ENCODE peak calls at places on chromosomes 3 and 15, in four cellular contexts. One of them, this sample, is unnamed.

GRCh38 chr3:157152930-157153329 is 7.0 kb downstream of the CCNL1 start:
- DNase-seq in stomach: no peak
- DNase-seq in foreskin fibroblast: no peak
- DNase-seq in IMR-90: no peak
- DNase-seq in this sample: no peak

GRCh38 chr3:29275309-29275708 is 5.6 kb upstream of the RBMS3 start:
- DNase-seq in stomach: no peak
- DNase-seq in foreskin fibroblast: peak; percentile 85
- DNase-seq in IMR-90: peak; percentile 61
- DNase-seq in this sample: peak; percentile 62

GRCh38 chr3:173465112-173465511 is 67.6 kb downstream of the NLGN1 start:
- DNase-seq in stomach: no peak
- DNase-seq in foreskin fibroblast: peak; percentile 45
- DNase-seq in IMR-90: peak; percentile 51
- DNase-seq in this sample: peak; percentile 13

GRCh38 chr15:43187544-43188155 is 2.4 kb downstream of the CCNDBP1 start:
- DNase-seq in stomach: no peak
- DNase-seq in foreskin fibroblast: peak; percentile 76
- DNase-seq in IMR-90: peak; percentile 80
- DNase-seq in this sample: peak; percentile 60

GRCh38 chr15:74400313-74400850 is 32.9 kb upstream of the CYP11A1 start:
- DNase-seq in stomach: no peak
- DNase-seq in foreskin fibroblast: no peak
- DNase-seq in IMR-90: no peak
- DNase-seq in this sample: no peak

GRCh38 chr15:101176625-101177024 is 75.2 kb downstream of the CHSY1 start:
- DNase-seq in stomach: no peak
- DNase-seq in foreskin fibroblast: peak; percentile 68
- DNase-seq in IMR-90: peak; percentile 75
- DNase-seq in this sample: peak; percentile 75

GRCh38 chr3:123157598-123158287 is 44.0 kb upstream of the SEC22A start:
- DNase-seq in stomach: peak; percentile 80
- DNase-seq in foreskin fibroblast: no peak
- DNase-seq in IMR-90: no peak
- DNase-seq in this sample: no peak

GRCh38 chr3:69484507-69485393 is 98.9 kb upstream of the FRMD4B start:
- DNase-seq in stomach: no peak
- DNase-seq in foreskin fibroblast: no peak
- DNase-seq in IMR-90: no peak
- DNase-seq in this sample: no peak

GRCh38 chr15:43776101-43776717 is 557 bp downstream of the ELL3 start:
- DNase-seq in stomach: peak; percentile 45
- DNase-seq in foreskin fibroblast: peak; percentile 8
- DNase-seq in IMR-90: no peak
- DNase-seq in this sample: no peak

GRCh38 chr3:57354768-57355167 is 62.3 kb upstream of the ASB14 start:
- DNase-seq in stomach: no peak
- DNase-seq in foreskin fibroblast: no peak
- DNase-seq in IMR-90: no peak
- DNase-seq in this sample: no peak

GRCh38 chr3:119294402-119294888 is 262 bp downstream of the ARHGAP31 start:
- DNase-seq in stomach: peak; percentile 68
- DNase-seq in foreskin fibroblast: peak; percentile 60
- DNase-seq in IMR-90: no peak
- DNase-seq in this sample: no peak

GRCh38 chr3:134526319-134526718 is 40.5 kb downstream of the CEP63 start:
- DNase-seq in stomach: no peak
- DNase-seq in foreskin fibroblast: no peak
- DNase-seq in IMR-90: peak; percentile 49
- DNase-seq in this sample: peak; percentile 40

DNA sequence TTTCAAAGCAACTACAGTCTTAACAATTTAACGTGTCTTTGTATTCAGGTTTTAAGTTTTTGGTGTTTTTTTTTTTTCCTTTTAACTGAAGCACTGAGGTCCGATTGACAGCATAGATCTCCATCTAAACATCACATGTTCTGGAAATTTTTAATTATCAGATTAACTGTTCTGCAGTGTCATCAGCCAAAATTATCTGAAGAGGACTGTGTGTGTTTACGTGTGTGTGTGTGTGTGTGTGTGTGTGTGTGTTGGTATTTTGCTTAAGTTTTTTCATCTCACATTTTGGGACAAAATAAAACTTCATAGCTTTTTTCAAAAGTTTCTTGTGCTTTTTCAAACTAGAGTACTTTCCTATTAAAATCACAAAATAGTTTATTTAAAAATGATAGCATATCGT is 1.8 kb downstream of the PIK3CA start:
- DNase-seq in stomach: no peak
- DNase-seq in foreskin fibroblast: no peak
- DNase-seq in IMR-90: no peak
- DNase-seq in this sample: peak; percentile 16
- H3K4me3 ChIP-seq in stomach: peak overlapping the region; percentile 92
- H3K4me3 ChIP-seq in foreskin fibroblast: peak overlapping the region; percentile 92
- H3K4me3 ChIP-seq in IMR-90: peak overlapping the region; percentile 94
- H3K4me3 ChIP-seq in this sample: peak overlapping the region; percentile 87

DNA sequence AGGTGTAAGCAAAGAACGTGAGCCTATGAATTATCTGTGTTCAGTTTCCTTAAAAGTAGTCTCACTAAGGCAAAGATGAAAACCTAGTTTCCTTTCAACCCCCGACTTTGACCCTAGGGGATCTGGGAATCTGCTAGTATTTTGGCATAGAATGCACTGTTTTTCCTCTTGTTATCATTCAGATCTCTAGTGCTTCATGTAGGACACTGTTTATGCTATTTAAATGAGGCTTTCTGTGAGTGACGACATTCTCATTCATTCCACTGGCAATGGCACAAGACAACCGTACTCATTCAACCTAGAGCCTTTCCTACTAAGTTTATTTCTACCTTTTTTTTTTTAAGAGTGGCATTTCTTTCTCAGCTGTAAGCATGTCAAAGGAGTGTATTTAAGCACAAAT is 67.0 kb downstream of the CHAC1 start:
- DNase-seq in stomach: no peak
- DNase-seq in foreskin fibroblast: no peak
- DNase-seq in IMR-90: peak; percentile 38
- DNase-seq in this sample: peak; percentile 53
- TF ChIP-seq CTCF in stomach: no peak
- TF ChIP-seq CTCF in foreskin fibroblast: no peak
- TF ChIP-seq CTCF in IMR-90: no peak
- TF ChIP-seq CTCF in this sample: no peak

GRCh38 chr3:48185129-48185528 is 3.1 kb downstream of the CDC25A start:
- DNase-seq in stomach: no peak
- DNase-seq in foreskin fibroblast: no peak
- DNase-seq in IMR-90: no peak
- DNase-seq in this sample: no peak
- H3K4me3 ChIP-seq in stomach: no peak overlapping the region
- H3K4me3 ChIP-seq in foreskin fibroblast: no peak overlapping the region
- H3K4me3 ChIP-seq in IMR-90: no peak overlapping the region
- H3K4me3 ChIP-seq in this sample: no peak overlapping the region

GRCh38 chr3:50412355-50412754 is 53.0 kb upstream of the TMEM115 start:
- DNase-seq in stomach: no peak
- DNase-seq in foreskin fibroblast: no peak
- DNase-seq in IMR-90: no peak
- DNase-seq in this sample: no peak

GRCh38 chr3:50415813-50416212 is 56.5 kb upstream of the TMEM115 start:
- DNase-seq in stomach: no peak
- DNase-seq in foreskin fibroblast: peak; percentile 14
- DNase-seq in IMR-90: no peak
- DNase-seq in this sample: no peak

GRCh38 chr3:50417637-50418033 is 58.3 kb upstream of the TMEM115 start:
- DNase-seq in stomach: no peak
- DNase-seq in foreskin fibroblast: no peak
- DNase-seq in IMR-90: no peak
- DNase-seq in this sample: no peak

GRCh38 chr3:50416736-50417636 is 57.7 kb upstream of the TMEM115 start:
- DNase-seq in stomach: no peak
- DNase-seq in foreskin fibroblast: no peak
- DNase-seq in IMR-90: no peak
- DNase-seq in this sample: no peak

GRCh38 chr3:50415066-50415465 is 55.7 kb upstream of the TMEM115 start:
- DNase-seq in stomach: no peak
- DNase-seq in foreskin fibroblast: no peak
- DNase-seq in IMR-90: no peak
- DNase-seq in this sample: no peak
- TF ChIP-seq CTCF in stomach: no peak
- TF ChIP-seq CTCF in foreskin fibroblast: no peak
- TF ChIP-seq CTCF in IMR-90: no peak
- TF ChIP-seq CTCF in this sample: no peak

DNA sequence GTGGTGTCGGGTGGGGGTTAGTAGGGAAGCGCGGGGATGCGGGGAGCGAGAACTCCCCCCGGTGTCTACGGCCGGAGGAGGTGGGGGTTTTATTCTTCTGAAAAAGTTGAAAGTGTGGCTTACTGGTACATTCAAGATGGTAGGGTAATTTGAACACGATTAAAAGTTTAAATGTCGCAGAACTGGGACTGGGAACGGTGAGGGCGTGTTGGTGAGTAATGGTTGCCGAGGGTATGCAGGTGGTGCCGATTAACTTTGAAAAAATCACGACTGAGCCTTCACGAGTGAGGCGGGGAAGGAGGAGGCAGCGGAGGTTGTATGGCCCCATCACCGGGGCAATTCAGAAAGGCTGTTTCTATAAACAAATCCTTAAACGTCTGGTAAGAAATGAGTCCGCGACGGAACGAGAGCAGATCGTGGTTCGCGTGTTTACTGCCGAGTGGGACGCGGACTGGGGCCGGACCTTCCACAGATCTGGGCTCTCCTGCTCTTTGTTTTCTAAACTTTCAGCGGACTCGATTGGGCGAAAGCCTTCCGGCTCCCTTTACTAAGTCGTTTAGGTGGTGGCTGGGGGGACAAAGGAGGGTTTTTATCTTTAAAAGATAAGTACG is 2.6 kb downstream of the IGF1R start:
- DNase-seq in stomach: peak; percentile 49
- DNase-seq in foreskin fibroblast: peak; percentile 65
- DNase-seq in IMR-90: peak; percentile 49
- DNase-seq in this sample: peak; percentile 53
- H3K4me3 ChIP-seq in stomach: peak overlapping the region; percentile 88
- H3K4me3 ChIP-seq in foreskin fibroblast: peak overlapping the region; percentile 98
- H3K4me3 ChIP-seq in IMR-90: peak overlapping the region; percentile 85
- H3K4me3 ChIP-seq in this sample: peak overlapping the region; percentile 86

This sample was measured in fibroblast of villous mesenchyme.